ENCODE peak calls at places on chromosome 10, in seven cellular contexts. A, Z, I, N, K, T and W are unnamed samples.

GRCh38 chr10:70381491-70382421 is 669 bp downstream of the LRRC20 start:
- DNase-seq in A (no peak), Z (no peak), I (peak), N (no peak), K (peak), T (peak), W (peak)

GRCh38 chr10:34916368-34916767 is 101.3 kb upstream of the PARD3 start:
- DNase-seq in A (no peak), Z (peak), I (no peak), N (peak), K (no peak), T (no peak), W (no peak)

GRCh38 chr10:58666024-58666423 is 153.4 kb downstream of the BICC1 start:
- DNase-seq in A (peak), Z (no peak), I (peak), N (peak), K (no peak), T (no peak), W (no peak)

GRCh38 chr10:131354380-131354779 is 42.9 kb upstream of the TCERG1L start:
- DNase-seq in A (no peak), Z (no peak), I (no peak), N (no peak), K (no peak), T (no peak), W (no peak)

GRCh38 chr10:78774999-78775711 is 293.6 kb upstream of the ZMIZ1 start:
- DNase-seq in A (no peak), Z (no peak), I (no peak), N (peak), K (no peak), T (no peak), W (no peak)

GRCh38 chr10:112711366-112711765 is 238.7 kb upstream of the TCF7L2 start:
- DNase-seq in A (no peak), Z (no peak), I (no peak), N (peak), K (no peak), T (no peak), W (no peak)

GRCh38 chr10:46254007-46254383 is 32.8 kb upstream of the ANTXRL start:
- DNase-seq in A (no peak), Z (no peak), I (no peak), N (no peak), K (no peak), T (no peak), W (no peak)

GRCh38 chr10:5036511-5036910 is 32.9 kb upstream of the AKR1C2 start:
- DNase-seq in A (no peak), Z (no peak), I (no peak), N (no peak), K (no peak), T (no peak), W (no peak)

GRCh38 chr10:71259815-71260501 is 47.6 kb downstream of the UNC5B start:
- DNase-seq in A (no peak), Z (no peak), I (no peak), N (no peak), K (no peak), T (no peak), W (no peak)

GRCh38 chr10:30637881-30638467 is 8.4 kb upstream of the LYZL2 start:
- DNase-seq in A (no peak), Z (peak), I (peak), N (peak), K (no peak), T (no peak), W (no peak)

GRCh38 chr10:111297351-111297848 is 220.6 kb downstream of the ADRA2A start:
- DNase-seq in A (no peak), Z (no peak), I (no peak), N (peak), K (no peak), T (no peak), W (no peak)

GRCh38 chr10:11242443-11243386 is 225.0 kb downstream of the CELF2 start:
- DNase-seq in A (no peak), Z (peak), I (no peak), N (peak), K (peak), T (peak), W (no peak)

GRCh38 chr10:47020491-47020890 is 109.3 kb downstream of the PTPN20 start:
- DNase-seq in A (no peak), Z (peak), I (no peak), N (peak), K (no peak), T (no peak), W (peak)

GRCh38 chr10:51789903-51790302 is 90.5 kb upstream of the CSTF2T start:
- DNase-seq in A (no peak), Z (no peak), I (no peak), N (no peak), K (no peak), T (no peak), W (no peak)

GRCh38 chr10:92490387-92490786 is 83.5 kb downstream of the IDE start:
- DNase-seq in A (no peak), Z (no peak), I (no peak), N (peak), K (no peak), T (no peak), W (no peak)

GRCh38 chr10:45470098-45471012 is 96.3 kb downstream of the ALOX5 start:
- DNase-seq in A (peak), Z (peak), I (no peak), N (peak), K (no peak), T (peak), W (peak)

GRCh38 chr10:80497187-80498038 is 40.3 kb upstream of the SH2D4B start:
- DNase-seq in A (no peak), Z (no peak), I (no peak), N (peak), K (peak), T (no peak), W (no peak)

GRCh38 chr10:122550427-122550826 is 10.1 kb upstream of the DMBT1 start:
- DNase-seq in A (no peak), Z (no peak), I (no peak), N (no peak), K (no peak), T (no peak), W (no peak)

GRCh38 chr10:124612611-124613498 is 131.3 kb downstream of the FAM53B start:
- DNase-seq in A (peak), Z (peak), I (peak), N (no peak), K (no peak), T (peak), W (no peak)

GRCh38 chr10:59891349-59891748 is 15.0 kb downstream of the CCDC6 start:
- DNase-seq in A (no peak), Z (peak), I (no peak), N (no peak), K (no peak), T (no peak), W (no peak)

GRCh38 chr10:22583683-22584082 is 130.7 kb downstream of the PIP4K2A start:
- DNase-seq in A (no peak), Z (no peak), I (no peak), N (no peak), K (no peak), T (no peak), W (no peak)

GRCh38 chr10:14329609-14330246 is 996 bp downstream of the FRMD4A start:
- DNase-seq in A (no peak), Z (no peak), I (no peak), N (no peak), K (no peak), T (no peak), W (no peak)

GRCh38 chr10:74417397-74417796 is 266.4 kb downstream of the ADK start:
- DNase-seq in A (no peak), Z (no peak), I (no peak), N (no peak), K (no peak), T (no peak), W (no peak)

GRCh38 chr10:8581521-8582225 is 527.2 kb downstream of the GATA3 start:
- DNase-seq in A (no peak), Z (no peak), I (no peak), N (no peak), K (no peak), T (no peak), W (no peak)

GRCh38 chr10:49633327-49634045 is 19.6 kb downstream of the CHAT start:
- DNase-seq in A (no peak), Z (no peak), I (no peak), N (no peak), K (no peak), T (no peak), W (no peak)

GRCh38 chr10:123327450-123327849 is 173.2 kb downstream of the BUB3 start:
- DNase-seq in A (no peak), Z (no peak), I (no peak), N (no peak), K (no peak), T (no peak), W (no peak)

GRCh38 chr10:97320480-97321031 is 1.5 kb downstream of the FRAT1 start:
- DNase-seq in A (no peak), Z (no peak), I (no peak), N (no peak), K (no peak), T (peak), W (no peak)

GRCh38 chr10:98323221-98324164 is 55.5 kb upstream of the LOXL4 start:
- DNase-seq in A (no peak), Z (peak), I (peak), N (peak), K (peak), T (no peak), W (no peak)

GRCh38 chr10:86944471-86944870 is 12.9 kb downstream of the MMRN2 start:
- DNase-seq in A (no peak), Z (no peak), I (no peak), N (no peak), K (no peak), T (no peak), W (no peak)